ENCODE peak calls at places on chromosomes 2 and 18, in four cellular contexts. A is SIG-M5; T is ureter; G is activated naive CD4-positive, alpha-beta T cell. X is an unnamed sample.

GRCh38 chr2:235171511-235172130 is 219.8 kb downstream of the SH3BP4 start:
- DNase-seq in T (no peak), G (no peak), A (no peak), X (no peak)

GRCh38 chr18:57234346-57234745 is 87.5 kb downstream of the BOD1L2 start:
- DNase-seq in G (no peak), A (no peak), T (no peak), X (no peak)

GRCh38 chr2:71503827-71504226 is 50.5 kb downstream of the DYSF start:
- DNase-seq in T (peak; percentile 78), G (no peak), A (no peak), X (no peak)

GRCh38 chr18:59055345-59056032 is 84.2 kb upstream of the SEC11C start:
- DNase-seq in T (no peak), A (no peak), G (no peak), X (no peak)

GRCh38 chr2:208407667-208408066 is 1.1 kb downstream of the PTH2R start:
- DNase-seq in A (no peak), T (no peak), G (no peak), X (no peak)

GRCh38 chr2:229201522-229201921 is 69.6 kb downstream of the PID1 start:
- DNase-seq in G (no peak), T (no peak), A (no peak), X (no peak)

GRCh38 chr2:236600892-236601291 is 31.3 kb downstream of the ACKR3 start:
- DNase-seq in T (no peak), G (no peak), A (no peak), X (no peak)

GRCh38 chr18:50819027-50819726 is 639 bp downstream of the MRO start:
- DNase-seq in A (no peak), G (no peak), T (no peak), X (no peak)

GRCh38 chr2:47654790-47655562 is 128.0 kb upstream of the MSH6 start:
- DNase-seq in A (no peak), G (no peak), T (no peak), X (no peak)

GRCh38 chr2:36564377-36564930 is 33.5 kb downstream of the FEZ2 start:
- DNase-seq in G (no peak), T (no peak), A (no peak), X (no peak)

GRCh38 chr2:79723830-79724229 is 211.0 kb downstream of the CTNNA2 start:
- DNase-seq in A (no peak), T (no peak), G (no peak), X (no peak)

GRCh38 chr18:9826666-9827065 is 59.1 kb upstream of the TXNDC2 start:
- DNase-seq in A (no peak), T (no peak), G (no peak), X (no peak)

GRCh38 chr2:174344716-174345472 is 10.1 kb downstream of the SP9 start:
- DNase-seq in T (no peak), G (no peak), A (peak; percentile 15), X (no peak)

GRCh38 chr2:80968450-80968849 is 663.9 kb upstream of the LRRTM1 start:
- DNase-seq in G (no peak), T (no peak), A (no peak), X (no peak)

GRCh38 chr2:60565472-60565871 is 12.0 kb upstream of the BCL11A start:
- DNase-seq in G (no peak), T (no peak), A (no peak), X (no peak)

X was measured in mesothelial cell of epicardium.